ENCODE peak calls at places on chromosomes 7 and 10, in ten cellular contexts. One of them, this sample, is unnamed.

GRCh38 chr10:101291254-101292193 is 62.3 kb upstream of the LBX1 start:
- DNase-seq in testis: peak; percentile 72
- DNase-seq in lung: no peak
- DNase-seq in MM.1S: peak; percentile 35
- DNase-seq in psoas muscle: peak; percentile 71
- DNase-seq in right atrium auricular region: no peak
- DNase-seq in fibroblast of lung: no peak
- DNase-seq in heart left ventricle: peak; percentile 78
- DNase-seq in aorta: peak; percentile 87
- DNase-seq in AG04450: no peak
- DNase-seq in this sample: no peak

GRCh38 chr7:71411475-71411874 is 279.5 kb downstream of the GALNT17 start:
- DNase-seq in fibroblast of lung: no peak
- DNase-seq in testis: no peak
- DNase-seq in heart left ventricle: no peak
- DNase-seq in psoas muscle: no peak
- DNase-seq in MM.1S: no peak
- DNase-seq in right atrium auricular region: no peak
- DNase-seq in AG04450: no peak
- DNase-seq in aorta: no peak
- DNase-seq in lung: no peak
- DNase-seq in this sample: no peak

GRCh38 chr7:84372155-84372621 is 177.6 kb upstream of the SEMA3A start:
- DNase-seq in AG04450: peak; percentile 83
- DNase-seq in lung: no peak
- DNase-seq in heart left ventricle: no peak
- DNase-seq in right atrium auricular region: no peak
- DNase-seq in testis: no peak
- DNase-seq in aorta: no peak
- DNase-seq in fibroblast of lung: peak; percentile 83
- DNase-seq in psoas muscle: no peak
- DNase-seq in MM.1S: no peak
- DNase-seq in this sample: peak; percentile 91

GRCh38 chr7:134016223-134016941 is 110.8 kb upstream of the LRGUK start:
- DNase-seq in testis: peak; percentile 64
- DNase-seq in aorta: no peak
- DNase-seq in psoas muscle: no peak
- DNase-seq in fibroblast of lung: peak; percentile 43
- DNase-seq in right atrium auricular region: no peak
- DNase-seq in AG04450: no peak
- DNase-seq in lung: no peak
- DNase-seq in heart left ventricle: no peak
- DNase-seq in MM.1S: no peak
- DNase-seq in this sample: no peak

GRCh38 chr7:94394058-94394398 is 667 bp upstream of the COL1A2 start:
- DNase-seq in right atrium auricular region: no peak
- DNase-seq in lung: no peak
- DNase-seq in heart left ventricle: peak; percentile 60
- DNase-seq in psoas muscle: peak; percentile 27
- DNase-seq in fibroblast of lung: no peak
- DNase-seq in AG04450: peak; percentile 69
- DNase-seq in testis: peak; percentile 45
- DNase-seq in aorta: no peak
- DNase-seq in MM.1S: no peak
- DNase-seq in this sample: no peak

GRCh38 chr7:131522325-131522920 is 34.0 kb downstream of the PODXL start:
- DNase-seq in right atrium auricular region: no peak
- DNase-seq in lung: no peak
- DNase-seq in psoas muscle: no peak
- DNase-seq in MM.1S: peak; percentile 89
- DNase-seq in heart left ventricle: no peak
- DNase-seq in AG04450: no peak
- DNase-seq in fibroblast of lung: no peak
- DNase-seq in aorta: no peak
- DNase-seq in testis: no peak
- DNase-seq in this sample: no peak

GRCh38 chr7:78634073-78634472 is 819.4 kb downstream of the MAGI2 start:
- DNase-seq in fibroblast of lung: no peak
- DNase-seq in AG04450: no peak
- DNase-seq in aorta: no peak
- DNase-seq in psoas muscle: no peak
- DNase-seq in heart left ventricle: no peak
- DNase-seq in testis: no peak
- DNase-seq in lung: no peak
- DNase-seq in right atrium auricular region: no peak
- DNase-seq in MM.1S: no peak
- DNase-seq in this sample: no peak

GRCh38 chr7:4871056-4871680 is 9.3 kb upstream of the PAPOLB start:
- DNase-seq in lung: no peak
- DNase-seq in MM.1S: no peak
- DNase-seq in AG04450: no peak
- DNase-seq in aorta: peak; percentile 67
- DNase-seq in right atrium auricular region: no peak
- DNase-seq in psoas muscle: no peak
- DNase-seq in fibroblast of lung: no peak
- DNase-seq in heart left ventricle: peak; percentile 33
- DNase-seq in testis: no peak
- DNase-seq in this sample: no peak

GRCh38 chr10:117830832-117831231 is 215.9 kb downstream of the RAB11FIP2 start:
- DNase-seq in testis: no peak
- DNase-seq in psoas muscle: no peak
- DNase-seq in heart left ventricle: no peak
- DNase-seq in aorta: no peak
- DNase-seq in MM.1S: no peak
- DNase-seq in lung: peak; percentile 30
- DNase-seq in AG04450: no peak
- DNase-seq in fibroblast of lung: no peak
- DNase-seq in right atrium auricular region: no peak
- DNase-seq in this sample: no peak

GRCh38 chr10:5323446-5323845 is 41.3 kb upstream of the UCN3 start:
- DNase-seq in heart left ventricle: no peak
- DNase-seq in aorta: no peak
- DNase-seq in lung: no peak
- DNase-seq in fibroblast of lung: no peak
- DNase-seq in AG04450: no peak
- DNase-seq in right atrium auricular region: no peak
- DNase-seq in testis: no peak
- DNase-seq in psoas muscle: no peak
- DNase-seq in MM.1S: no peak
- DNase-seq in this sample: no peak
- H3K4me3 ChIP-seq in heart left ventricle: no peak overlapping the region
- H3K4me3 ChIP-seq in aorta: no peak overlapping the region
- H3K4me3 ChIP-seq in lung: no peak overlapping the region
- H3K4me3 ChIP-seq in fibroblast of lung: no peak overlapping the region
- H3K4me3 ChIP-seq in AG04450: no peak overlapping the region
- H3K4me3 ChIP-seq in right atrium auricular region: no peak overlapping the region
- H3K4me3 ChIP-seq in testis: no peak overlapping the region
- H3K4me3 ChIP-seq in psoas muscle: no peak overlapping the region
- H3K4me3 ChIP-seq in MM.1S: no peak overlapping the region
- H3K4me3 ChIP-seq in this sample: no peak overlapping the region

DNA sequence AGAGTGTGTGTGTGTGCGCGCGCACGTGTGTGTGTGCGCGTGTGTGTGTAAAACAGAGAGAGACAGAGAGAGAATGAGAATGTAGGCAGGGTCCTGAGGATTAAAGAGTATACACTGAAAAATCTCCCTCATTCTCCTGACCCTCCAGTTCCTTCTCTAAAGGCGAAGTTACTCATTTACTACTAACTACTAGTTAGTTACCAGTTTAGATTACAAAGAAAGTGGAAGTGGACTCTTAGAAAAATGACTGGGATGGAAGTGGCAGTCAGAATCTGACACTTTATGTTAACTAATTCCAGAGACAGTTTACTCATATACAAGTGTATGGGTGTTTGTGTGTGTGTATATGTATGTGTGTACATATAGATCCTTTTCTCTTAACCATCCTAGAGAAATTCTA is 146.5 kb upstream of the LRRN3 start:
- DNase-seq in right atrium auricular region: no peak
- DNase-seq in fibroblast of lung: no peak
- DNase-seq in testis: no peak
- DNase-seq in MM.1S: no peak
- DNase-seq in AG04450: no peak
- DNase-seq in aorta: no peak
- DNase-seq in psoas muscle: no peak
- DNase-seq in heart left ventricle: no peak
- DNase-seq in lung: no peak
- DNase-seq in this sample: no peak
- H3K4me3 ChIP-seq in right atrium auricular region: no peak overlapping the region
- H3K4me3 ChIP-seq in fibroblast of lung: no peak overlapping the region
- H3K4me3 ChIP-seq in testis: no peak overlapping the region
- H3K4me3 ChIP-seq in MM.1S: no peak overlapping the region
- H3K4me3 ChIP-seq in AG04450: no peak overlapping the region
- H3K4me3 ChIP-seq in aorta: no peak overlapping the region
- H3K4me3 ChIP-seq in psoas muscle: no peak overlapping the region
- H3K4me3 ChIP-seq in heart left ventricle: no peak overlapping the region
- H3K4me3 ChIP-seq in lung: no peak overlapping the region
- H3K4me3 ChIP-seq in this sample: no peak overlapping the region

GRCh38 chr10:132539431-132539839 is 1.8 kb downstream of the INPP5A start:
- DNase-seq in aorta: peak; percentile 86
- DNase-seq in heart left ventricle: peak; percentile 56
- DNase-seq in psoas muscle: peak; percentile 41
- DNase-seq in MM.1S: no peak
- DNase-seq in right atrium auricular region: no peak
- DNase-seq in testis: no peak
- DNase-seq in AG04450: no peak
- DNase-seq in lung: no peak
- DNase-seq in fibroblast of lung: no peak
- DNase-seq in this sample: no peak
- H3K4me3 ChIP-seq in aorta: peak overlapping the region; percentile 14
- H3K4me3 ChIP-seq in heart left ventricle: peak overlapping the region; percentile 87
- H3K4me3 ChIP-seq in psoas muscle: peak overlapping the region; percentile 81
- H3K4me3 ChIP-seq in MM.1S: no peak overlapping the region
- H3K4me3 ChIP-seq in right atrium auricular region: peak overlapping the region; percentile 68
- H3K4me3 ChIP-seq in testis: peak overlapping the region; percentile 68
- H3K4me3 ChIP-seq in AG04450: peak overlapping the region; percentile 43
- H3K4me3 ChIP-seq in lung: no peak overlapping the region
- H3K4me3 ChIP-seq in fibroblast of lung: no peak overlapping the region
- H3K4me3 ChIP-seq in this sample: peak overlapping the region; percentile 2

GRCh38 chr7:66507764-66508296 is 120.9 kb upstream of the KCTD7 start:
- DNase-seq in AG04450: no peak
- DNase-seq in fibroblast of lung: no peak
- DNase-seq in heart left ventricle: no peak
- DNase-seq in right atrium auricular region: no peak
- DNase-seq in lung: no peak
- DNase-seq in testis: no peak
- DNase-seq in psoas muscle: no peak
- DNase-seq in MM.1S: no peak
- DNase-seq in aorta: peak; percentile 21
- DNase-seq in this sample: no peak
- H3K4me3 ChIP-seq in AG04450: no peak overlapping the region
- H3K4me3 ChIP-seq in fibroblast of lung: no peak overlapping the region
- H3K4me3 ChIP-seq in heart left ventricle: no peak overlapping the region
- H3K4me3 ChIP-seq in right atrium auricular region: no peak overlapping the region
- H3K4me3 ChIP-seq in lung: no peak overlapping the region
- H3K4me3 ChIP-seq in testis: no peak overlapping the region
- H3K4me3 ChIP-seq in psoas muscle: no peak overlapping the region
- H3K4me3 ChIP-seq in MM.1S: no peak overlapping the region
- H3K4me3 ChIP-seq in aorta: no peak overlapping the region
- H3K4me3 ChIP-seq in this sample: no peak overlapping the region

GRCh38 chr7:80950550-80950967 is 31.7 kb upstream of the SEMA3C start:
- DNase-seq in testis: no peak
- DNase-seq in psoas muscle: no peak
- DNase-seq in aorta: no peak
- DNase-seq in heart left ventricle: no peak
- DNase-seq in right atrium auricular region: no peak
- DNase-seq in MM.1S: no peak
- DNase-seq in AG04450: no peak
- DNase-seq in fibroblast of lung: no peak
- DNase-seq in lung: no peak
- DNase-seq in this sample: peak; percentile 32
- H3K4me3 ChIP-seq in testis: no peak overlapping the region
- H3K4me3 ChIP-seq in psoas muscle: no peak overlapping the region
- H3K4me3 ChIP-seq in aorta: no peak overlapping the region
- H3K4me3 ChIP-seq in heart left ventricle: no peak overlapping the region
- H3K4me3 ChIP-seq in right atrium auricular region: no peak overlapping the region
- H3K4me3 ChIP-seq in MM.1S: no peak overlapping the region
- H3K4me3 ChIP-seq in AG04450: no peak overlapping the region
- H3K4me3 ChIP-seq in fibroblast of lung: no peak overlapping the region
- H3K4me3 ChIP-seq in lung: no peak overlapping the region
- H3K4me3 ChIP-seq in this sample: no peak overlapping the region

GRCh38 chr10:51074238-51075028 is at the start of gene PRKG1:
- DNase-seq in heart left ventricle: peak; percentile 88
- DNase-seq in testis: peak; percentile 81
- DNase-seq in aorta: peak; percentile 93
- DNase-seq in AG04450: peak; percentile 67
- DNase-seq in psoas muscle: peak; percentile 76
- DNase-seq in fibroblast of lung: peak; percentile 84
- DNase-seq in MM.1S: peak; percentile 34
- DNase-seq in lung: peak; percentile 80
- DNase-seq in right atrium auricular region: peak; percentile 90
- DNase-seq in this sample: peak; percentile 39

GRCh38 chr10:51075802-51076201 is 1.5 kb downstream of the PRKG1 start:
- DNase-seq in heart left ventricle: no peak
- DNase-seq in lung: no peak
- DNase-seq in aorta: no peak
- DNase-seq in right atrium auricular region: no peak
- DNase-seq in testis: no peak
- DNase-seq in fibroblast of lung: peak; percentile 24
- DNase-seq in psoas muscle: no peak
- DNase-seq in AG04450: no peak
- DNase-seq in MM.1S: no peak
- DNase-seq in this sample: no peak

GRCh38 chr10:51073035-51073434 is 1.3 kb upstream of the PRKG1 start:
- DNase-seq in lung: no peak
- DNase-seq in testis: no peak
- DNase-seq in heart left ventricle: no peak
- DNase-seq in fibroblast of lung: no peak
- DNase-seq in psoas muscle: no peak
- DNase-seq in AG04450: no peak
- DNase-seq in MM.1S: no peak
- DNase-seq in aorta: no peak
- DNase-seq in right atrium auricular region: no peak
- DNase-seq in this sample: no peak

GRCh38 chr10:51076442-51076841 is 2.2 kb downstream of the PRKG1 start:
- DNase-seq in heart left ventricle: no peak
- DNase-seq in lung: no peak
- DNase-seq in right atrium auricular region: no peak
- DNase-seq in AG04450: no peak
- DNase-seq in psoas muscle: no peak
- DNase-seq in MM.1S: no peak
- DNase-seq in testis: no peak
- DNase-seq in fibroblast of lung: no peak
- DNase-seq in aorta: no peak
- DNase-seq in this sample: no peak

DNA sequence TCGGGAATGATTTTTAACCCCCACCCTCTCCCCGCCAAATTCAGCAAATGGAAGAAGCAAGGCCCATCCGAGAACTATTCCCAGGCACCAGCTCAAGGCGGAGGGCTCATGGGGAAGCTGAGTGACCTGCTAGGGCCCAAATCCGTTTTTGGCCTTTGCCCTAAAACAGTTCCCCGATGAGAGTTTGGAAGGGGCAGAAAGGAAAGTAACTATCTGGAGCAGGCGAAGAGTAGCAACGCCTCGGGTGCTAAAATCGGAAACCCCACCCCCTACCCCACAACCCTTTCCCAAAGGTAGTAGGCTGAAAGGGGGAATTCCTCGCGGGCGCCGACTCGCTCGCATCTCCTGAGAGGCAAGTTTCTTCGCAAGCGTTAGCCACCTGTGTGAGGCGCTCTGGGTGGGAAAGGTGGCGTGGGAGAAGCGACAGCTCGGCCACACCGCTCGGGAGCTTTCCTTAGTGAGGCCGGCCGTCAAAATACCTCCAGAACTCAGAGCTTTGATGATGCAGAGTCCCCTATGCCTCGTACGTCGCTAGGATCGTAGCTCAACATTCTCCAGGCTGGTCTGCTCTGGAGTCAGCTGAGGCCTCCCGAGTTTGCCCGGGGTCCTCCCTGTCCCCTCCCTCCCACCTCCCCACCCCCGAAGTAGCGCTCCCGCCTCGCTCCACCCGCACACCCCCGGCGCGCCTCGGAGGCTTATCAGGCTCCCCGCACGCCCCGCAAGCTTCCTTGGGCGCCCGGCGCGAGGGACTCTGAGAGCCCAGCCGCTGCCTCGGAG is 638 bp upstream of the PRKG1 start:
- DNase-seq in heart left ventricle: peak; percentile 60
- DNase-seq in lung: peak; percentile 34
- DNase-seq in MM.1S: peak; percentile 35
- DNase-seq in right atrium auricular region: no peak
- DNase-seq in psoas muscle: peak; percentile 17
- DNase-seq in AG04450: no peak
- DNase-seq in testis: peak; percentile 51
- DNase-seq in fibroblast of lung: peak; percentile 27
- DNase-seq in aorta: peak; percentile 81
- DNase-seq in this sample: no peak
- H3K4me3 ChIP-seq in heart left ventricle: peak overlapping the region; percentile 75
- H3K4me3 ChIP-seq in lung: peak overlapping the region; percentile 43
- H3K4me3 ChIP-seq in MM.1S: peak overlapping the region; percentile 65
- H3K4me3 ChIP-seq in right atrium auricular region: peak overlapping the region; percentile 67
- H3K4me3 ChIP-seq in psoas muscle: peak overlapping the region; percentile 85
- H3K4me3 ChIP-seq in AG04450: peak overlapping the region; percentile 88
- H3K4me3 ChIP-seq in testis: peak overlapping the region; percentile 71
- H3K4me3 ChIP-seq in fibroblast of lung: peak overlapping the region; percentile 81
- H3K4me3 ChIP-seq in aorta: peak overlapping the region; percentile 79
- H3K4me3 ChIP-seq in this sample: peak overlapping the region; percentile 67

This sample was measured in skeletal muscle cell.